ENCODE peak calls at places on chromosomes 12 and 14, in ten cellular contexts. X, R, B, W, N, O, G, L, A and T are unnamed samples.

GRCh38 chr12:42756841-42757661 is 167.5 kb upstream of the PRICKLE1 start:
- DNase-seq in X (no peak), R (peak), B (no peak), W (no peak), N (no peak), O (no peak), G (no peak), L (peak), A (no peak), T (no peak)

GRCh38 chr12:43742106-43742505 is 16.5 kb downstream of the PUS7L start:
- DNase-seq in X (no peak), R (no peak), B (no peak), W (no peak), N (no peak), O (no peak), G (peak), L (peak), A (no peak), T (no peak)

GRCh38 chr14:56514663-56515371 is 64.8 kb upstream of the TMEM260 start:
- DNase-seq in X (no peak), R (no peak), B (no peak), W (no peak), N (peak), O (no peak), G (peak), L (no peak), A (no peak), T (no peak)

GRCh38 chr12:23699031-23699430 is 250.4 kb downstream of the SOX5 start:
- DNase-seq in X (no peak), R (no peak), B (no peak), W (no peak), N (no peak), O (no peak), G (no peak), L (no peak), A (no peak), T (no peak)

GRCh38 chr14:63039800-63040380 is 5.4 kb downstream of the KCNH5 start:
- DNase-seq in X (no peak), R (peak), B (no peak), W (no peak), N (no peak), O (no peak), G (no peak), L (no peak), A (no peak), T (no peak)

GRCh38 chr14:93946104-93946503 is 19.0 kb downstream of the FAM181A start:
- DNase-seq in X (no peak), R (no peak), B (no peak), W (no peak), N (no peak), O (no peak), G (no peak), L (no peak), A (no peak), T (no peak)

GRCh38 chr14:71933026-71933587 is 878 bp downstream of the RGS6 start:
- DNase-seq in X (no peak), R (no peak), B (peak), W (no peak), N (peak), O (peak), G (no peak), L (no peak), A (no peak), T (no peak)

GRCh38 chr12:84492381-84492883 is 420.2 kb downstream of the SLC6A15 start:
- DNase-seq in X (no peak), R (no peak), B (no peak), W (no peak), N (no peak), O (no peak), G (no peak), L (no peak), A (no peak), T (no peak)

GRCh38 chr14:97180304-97181200 is 383.4 kb downstream of the VRK1 start:
- DNase-seq in X (no peak), R (no peak), B (no peak), W (no peak), N (peak), O (peak), G (no peak), L (peak), A (no peak), T (no peak)

GRCh38 chr12:124904306-124905098 is 9.9 kb downstream of the UBC start:
- DNase-seq in X (no peak), R (no peak), B (peak), W (no peak), N (no peak), O (peak), G (no peak), L (peak), A (peak), T (no peak)

GRCh38 chr14:75242546-75243273 is 35.9 kb upstream of the FOS start:
- DNase-seq in X (no peak), R (peak), B (no peak), W (no peak), N (no peak), O (no peak), G (peak), L (peak), A (peak), T (no peak)

GRCh38 chr12:89429539-89429938 is 77.2 kb upstream of the DUSP6 start:
- DNase-seq in X (no peak), R (no peak), B (no peak), W (no peak), N (no peak), O (no peak), G (no peak), L (no peak), A (no peak), T (no peak)

GRCh38 chr12:105355752-105356151 is 25.3 kb downstream of the C12orf75 start:
- DNase-seq in X (no peak), R (peak), B (no peak), W (no peak), N (no peak), O (no peak), G (no peak), L (peak), A (no peak), T (no peak)